ENCODE peak calls at places on chromosomes 13 and 19, in seven cellular contexts. C, R, L, Q, E, I and A are unnamed samples.

GRCh38 chr13:75279834-75280369 is 202.1 kb downstream of the TBC1D4 start:
- DNase-seq in C (no peak), E (no peak), L (no peak), R (no peak), I (peak), Q (no peak), A (no peak)

GRCh38 chr19:6362024-6362344 is 653 bp downstream of the CLPP start:
- DNase-seq in L (no peak), E (no peak), Q (peak), C (no peak), I (no peak), R (no peak), A (no peak)

GRCh38 chr19:9065457-9066014 is 21.3 kb upstream of the OR1M1 start:
- DNase-seq in C (no peak), L (no peak), E (no peak), Q (peak), R (no peak), I (no peak), A (no peak)

GRCh38 chr19:53432088-53432661 is 391 bp downstream of the ZNF761 start:
- DNase-seq in I (no peak), L (peak), E (no peak), R (peak), C (no peak), Q (peak), A (peak)

GRCh38 chr13:108322206-108322824 is 52.8 kb downstream of the TNFSF13B start:
- DNase-seq in I (peak), E (peak), Q (no peak), C (peak), R (peak), L (peak), A (peak)

GRCh38 chr13:109666656-109667448 is 119.5 kb downstream of the IRS2 start:
- DNase-seq in C (no peak), L (no peak), E (no peak), I (no peak), R (peak), Q (no peak), A (no peak)

GRCh38 chr19:27765397-27765796 is 1447.6 kb downstream of the UQCRFS1 start:
- DNase-seq in L (no peak), I (no peak), R (no peak), E (no peak), C (no peak), Q (no peak), A (no peak)

GRCh38 chr13:72504026-72504925 is 223.2 kb downstream of the MZT1 start:
- DNase-seq in Q (no peak), R (no peak), E (no peak), L (no peak), C (no peak), I (no peak), A (no peak)

GRCh38 chr13:87677334-87678234 is 6.4 kb downstream of the SLITRK5 start:
- DNase-seq in C (no peak), Q (peak), R (peak), E (no peak), I (peak), L (no peak), A (peak)

GRCh38 chr13:92197669-92198068 is 799.2 kb downstream of the GPC5 start:
- DNase-seq in C (no peak), R (no peak), E (no peak), Q (no peak), L (no peak), I (no peak), A (no peak)

DNA sequence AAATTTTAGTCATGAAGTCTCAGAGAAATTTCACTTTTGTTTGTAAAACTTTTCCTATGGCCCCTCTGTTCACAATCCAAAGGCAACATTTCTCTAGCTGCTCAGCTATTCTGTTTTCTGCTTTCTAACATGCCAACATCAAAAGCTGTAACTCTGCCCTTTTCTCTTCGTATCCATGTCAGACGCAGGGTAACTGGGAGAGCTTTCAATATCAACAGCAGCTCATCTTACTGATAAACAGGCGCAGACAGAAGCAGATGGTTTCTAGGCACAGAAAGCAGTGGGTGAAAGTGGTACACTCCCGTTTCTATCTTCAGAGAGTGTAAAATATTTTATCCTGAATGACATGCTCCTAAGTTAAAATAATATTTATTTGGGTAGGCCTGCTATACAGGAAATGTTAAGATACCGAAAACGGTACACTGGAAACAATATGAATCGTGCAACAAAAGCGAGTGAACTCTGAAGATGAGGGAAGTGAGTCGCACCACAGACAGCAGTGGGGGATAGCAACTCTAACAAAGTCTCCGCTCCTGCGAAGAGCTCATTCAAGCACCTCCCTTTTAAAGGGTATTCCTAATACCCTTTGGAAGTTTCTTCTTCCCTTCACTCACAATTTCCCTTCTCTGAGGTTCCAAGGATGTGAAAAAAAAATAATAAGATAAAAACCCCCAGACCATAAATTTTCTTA is 798.3 kb downstream of the GPC5 start:
- DNase-seq in E (no peak), C (no peak), Q (no peak), L (no peak), I (no peak), R (peak), A (no peak)
- TF ChIP-seq JUND in E (no peak), C (no peak), Q (no peak), L (no peak), I (no peak), R (no peak), A (no peak)

DNA sequence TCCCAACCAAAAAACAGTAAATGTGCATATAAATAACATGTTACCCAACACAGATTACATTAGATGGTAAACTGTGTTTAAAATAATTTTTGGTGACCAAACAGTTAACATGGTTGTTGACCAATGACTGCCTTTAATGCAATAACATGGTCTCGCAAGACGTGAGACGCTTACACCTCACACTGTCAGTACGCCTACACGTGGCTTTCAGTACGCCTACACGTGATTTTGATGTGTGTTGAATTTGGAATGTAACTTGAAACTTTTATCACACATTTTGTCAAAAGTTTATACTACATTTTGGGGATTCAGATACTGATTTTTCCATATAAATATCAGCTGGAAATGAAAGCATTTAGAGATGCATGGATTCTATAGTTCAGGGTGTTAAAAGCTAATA is 32.0 kb downstream of the SLC7A9 start:
- DNase-seq in L (no peak), E (no peak), R (no peak), I (no peak), Q (no peak), C (no peak), A (no peak)
- TF ChIP-seq JUND in L (no peak), E (no peak), R (no peak), I (no peak), Q (no peak), C (no peak), A (no peak)

GRCh38 chr13:99104396-99104795 is 96.3 kb upstream of the UBAC2 start:
- DNase-seq in I (no peak), Q (no peak), C (no peak), L (peak), E (no peak), R (no peak), A (peak)
- TF ChIP-seq JUND in I (no peak), Q (no peak), C (no peak), L (no peak), E (no peak), R (no peak), A (no peak)

GRCh38 chr13:46131705-46132104 is 26.9 kb upstream of the CPB2 start:
- DNase-seq in E (no peak), I (no peak), C (no peak), R (no peak), L (no peak), Q (no peak), A (no peak)
- TF ChIP-seq JUND in E (no peak), I (no peak), C (no peak), R (no peak), L (no peak), Q (no peak), A (no peak)

DNA sequence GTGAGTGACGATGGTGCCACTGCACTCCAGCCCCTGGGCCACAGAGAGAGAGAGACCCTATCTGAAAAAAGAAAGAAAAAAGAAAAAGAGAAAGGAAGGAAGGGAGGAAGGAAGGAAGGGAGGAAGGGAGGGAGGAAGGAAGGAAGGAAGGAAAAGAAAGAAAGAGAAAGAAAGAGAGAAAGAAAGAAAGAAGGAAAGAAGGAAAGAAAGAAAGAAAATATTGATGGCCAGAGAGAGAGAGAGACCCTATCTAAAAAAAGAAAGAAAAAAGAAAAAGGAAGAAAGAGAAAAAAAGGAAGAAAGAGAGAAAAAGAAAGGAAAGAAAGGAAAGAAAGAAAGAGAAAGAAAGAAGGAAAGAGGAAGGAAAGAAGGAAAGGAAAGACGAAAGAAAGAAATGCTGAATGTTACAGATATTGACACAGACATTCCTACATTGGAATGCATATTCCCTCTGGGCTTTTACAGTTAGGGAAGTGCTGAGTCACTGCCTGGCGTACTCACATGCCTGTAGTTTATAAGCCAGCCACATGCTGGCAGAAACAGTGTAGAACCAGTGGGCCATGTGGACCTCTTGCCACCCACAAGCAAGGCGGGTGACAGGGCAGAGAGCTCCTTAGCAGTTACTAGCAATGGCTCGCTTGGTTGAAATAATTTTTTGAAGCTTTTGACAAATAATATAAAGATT is 34.6 kb upstream of the SLC46A3 start:
- DNase-seq in R (no peak), Q (peak), I (peak), C (peak), E (no peak), L (no peak), A (peak)
- TF ChIP-seq JUND in R (peak), Q (peak), I (no peak), C (peak), E (no peak), L (no peak), A (peak)